ENCODE peak calls at places on chromosomes 1 and 21, in four cellular contexts. O is A549, Y is cardiac muscle cell, N is A673. G is an unnamed sample.

GRCh38 chr1:147167361-147167760 is 4.9 kb downstream of the PRKAB2 start:
- DNase-seq in O (peak), Y (peak), N (peak), G (peak)

GRCh38 chr21:35102488-35103407 is 53.6 kb upstream of the RUNX1 start:
- DNase-seq in O (no peak), Y (peak), N (no peak), G (no peak)

GRCh38 chr1:226711976-226712778 is 26.9 kb downstream of the ITPKB start:
- DNase-seq in O (no peak), Y (no peak), N (no peak), G (no peak)

GRCh38 chr1:87117761-87118160 is 203.3 kb downstream of the HS2ST1 start:
- DNase-seq in O (no peak), Y (no peak), N (peak), G (no peak)

GRCh38 chr1:14545422-14546025 is 53.0 kb upstream of the KAZN start:
- DNase-seq in O (no peak), Y (no peak), N (no peak), G (no peak)

GRCh38 chr1:106680922-106681321 is 375.6 kb upstream of the PRMT6 start:
- DNase-seq in O (no peak), Y (no peak), N (no peak), G (no peak)

GRCh38 chr1:70353641-70354331 is 736 bp downstream of the ANKRD13C start:
- DNase-seq in O (no peak), Y (peak), N (no peak), G (peak)

GRCh38 chr21:23402929-23403520 is 2204.3 kb downstream of the MRPL39 start:
- DNase-seq in O (no peak), Y (no peak), N (no peak), G (no peak)

GRCh38 chr1:15152318-15153183 is 996 bp upstream of the TMEM51 start:
- DNase-seq in O (peak), Y (peak), N (peak), G (peak)

GRCh38 chr1:80048706-80049105 is 1042.2 kb upstream of the ADGRL4 start:
- DNase-seq in O (no peak), Y (no peak), N (no peak), G (no peak)

GRCh38 chr1:3914911-3915310 is 14.8 kb upstream of the C1orf174 start:
- DNase-seq in O (no peak), Y (no peak), N (no peak), G (no peak)

GRCh38 chr1:155082301-155082940 is 3.8 kb downstream of the EFNA3 start:
- DNase-seq in O (no peak), Y (no peak), N (no peak), G (no peak)

GRCh38 chr1:208081972-208082371 is 162.2 kb downstream of the PLXNA2 start:
- DNase-seq in O (no peak), Y (no peak), N (no peak), G (no peak)

GRCh38 chr1:234607091-234608025 is 2.6 kb downstream of the IRF2BP2 start:
- DNase-seq in O (peak), Y (peak), N (peak), G (no peak)

GRCh38 chr1:116726872-116727271 is 27.4 kb upstream of the CD2 start:
- DNase-seq in O (no peak), Y (no peak), N (peak), G (no peak)

GRCh38 chr1:224747578-224747977 is 131.5 kb downstream of the CNIH3 start:
- DNase-seq in O (no peak), Y (peak), N (peak), G (no peak)

GRCh38 chr1:21414002-21414401 is 25.9 kb upstream of the NBPF3 start:
- DNase-seq in O (no peak), Y (no peak), N (no peak), G (no peak)

GRCh38 chr1:159068877-159069276 is 7.7 kb downstream of the AIM2 start:
- DNase-seq in O (no peak), Y (peak), N (no peak), G (no peak)

GRCh38 chr1:12094180-12094579 is 31.1 kb downstream of the TNFRSF8 start:
- DNase-seq in O (no peak), Y (no peak), N (no peak), G (no peak)

GRCh38 chr1:39381839-39382238 is 109.6 kb upstream of the BMP8A start:
- DNase-seq in O (no peak), Y (peak), N (no peak), G (no peak)

GRCh38 chr1:7554343-7555270 is 216.5 kb upstream of the VAMP3 start:
- DNase-seq in O (peak), Y (peak), N (no peak), G (no peak)

GRCh38 chr1:199747984-199748383 is 279.5 kb upstream of the NR5A2 start:
- DNase-seq in O (no peak), Y (peak), N (no peak), G (no peak)

GRCh38 chr1:183214021-183214970 is 28.2 kb downstream of the LAMC2 start:
- DNase-seq in O (no peak), Y (no peak), N (no peak), G (no peak)

GRCh38 chr1:156963621-156964020 is 43.2 kb downstream of the LRRC71 start:
- DNase-seq in O (no peak), Y (no peak), N (no peak), G (no peak)

GRCh38 chr1:64246294-64246917 is 43.0 kb downstream of the UBE2U start:
- DNase-seq in O (peak), Y (peak), N (peak), G (no peak)

GRCh38 chr1:33388989-33389771 is 41.7 kb downstream of the PHC2 start:
- DNase-seq in O (no peak), Y (peak), N (no peak), G (no peak)

GRCh38 chr1:28417441-28418277 is 48.1 kb downstream of the PHACTR4 start:
- DNase-seq in O (peak), Y (peak), N (no peak), G (peak)

GRCh38 chr1:1677718-1678580 is 14.6 kb downstream of the SLC35E2B start:
- DNase-seq in O (no peak), Y (no peak), N (no peak), G (no peak)

GRCh38 chr21:45318146-45318555 is 30.5 kb upstream of the POFUT2 start:
- DNase-seq in O (no peak), Y (no peak), N (no peak), G (no peak)

GRCh38 chr1:155261401-155261887 is 716 bp downstream of the SCAMP3 start:
- DNase-seq in O (no peak), Y (no peak), N (peak), G (no peak)

GRCh38 chr21:34869541-34869940 is 179.6 kb downstream of the RUNX1 start:
- DNase-seq in O (no peak), Y (no peak), N (no peak), G (no peak)

GRCh38 chr21:33019885-33020557 is 5.7 kb upstream of the OLIG2 start:
- DNase-seq in O (no peak), Y (no peak), N (no peak), G (no peak)

GRCh38 chr1:156900019-156900718 is 6.7 kb downstream of the PEAR1 start:
- DNase-seq in O (no peak), Y (peak), N (no peak), G (no peak)

GRCh38 chr1:98794196-98794886 is 132.8 kb downstream of the SNX7 start:
- DNase-seq in O (peak), Y (peak), N (peak), G (peak)

GRCh38 chr1:193629875-193630274 is 443.5 kb upstream of the B3GALT2 start:
- DNase-seq in O (no peak), Y (peak), N (peak), G (peak)

GRCh38 chr1:94746635-94747525 is 73.3 kb upstream of the SLC44A3 start:
- DNase-seq in O (no peak), Y (peak), N (no peak), G (no peak)

GRCh38 chr1:220894025-220894923 is 15.0 kb downstream of the HLX start:
- DNase-seq in O (no peak), Y (no peak), N (no peak), G (no peak)

GRCh38 chr1:50620680-50621329 is 197.6 kb upstream of the DMRTA2 start:
- DNase-seq in O (peak), Y (peak), N (no peak), G (no peak)
- TF ChIP-seq CTCF in O (no peak), Y (peak), N (peak), G (peak)

GRCh38 chr1:114712987-114713386 is 3.6 kb downstream of the NRAS start:
- DNase-seq in O (no peak), Y (no peak), N (no peak), G (no peak)
- H3K4me3 ChIP-seq in O (no peak), Y (no peak), N (no peak), G (no peak)

GRCh38 chr1:223008808-223009207 is 134.2 kb downstream of the TLR5 start:
- DNase-seq in O (no peak), Y (no peak), N (no peak), G (no peak)

GRCh38 chr1:223007935-223008334 is 135.1 kb downstream of the TLR5 start:
- DNase-seq in O (no peak), Y (no peak), N (no peak), G (no peak)

GRCh38 chr1:223010552-223011229 is 132.4 kb downstream of the TLR5 start:
- DNase-seq in O (no peak), Y (peak), N (peak), G (no peak)

GRCh38 chr1:223011230-223011856 is 131.7 kb downstream of the TLR5 start:
- DNase-seq in O (no peak), Y (no peak), N (no peak), G (no peak)

GRCh38 chr1:223009421-223009820 is 133.6 kb downstream of the TLR5 start:
- DNase-seq in O (no peak), Y (no peak), N (no peak), G (no peak)
- TF ChIP-seq CTCF in O (no peak), Y (no peak), N (no peak), G (no peak)

DNA sequence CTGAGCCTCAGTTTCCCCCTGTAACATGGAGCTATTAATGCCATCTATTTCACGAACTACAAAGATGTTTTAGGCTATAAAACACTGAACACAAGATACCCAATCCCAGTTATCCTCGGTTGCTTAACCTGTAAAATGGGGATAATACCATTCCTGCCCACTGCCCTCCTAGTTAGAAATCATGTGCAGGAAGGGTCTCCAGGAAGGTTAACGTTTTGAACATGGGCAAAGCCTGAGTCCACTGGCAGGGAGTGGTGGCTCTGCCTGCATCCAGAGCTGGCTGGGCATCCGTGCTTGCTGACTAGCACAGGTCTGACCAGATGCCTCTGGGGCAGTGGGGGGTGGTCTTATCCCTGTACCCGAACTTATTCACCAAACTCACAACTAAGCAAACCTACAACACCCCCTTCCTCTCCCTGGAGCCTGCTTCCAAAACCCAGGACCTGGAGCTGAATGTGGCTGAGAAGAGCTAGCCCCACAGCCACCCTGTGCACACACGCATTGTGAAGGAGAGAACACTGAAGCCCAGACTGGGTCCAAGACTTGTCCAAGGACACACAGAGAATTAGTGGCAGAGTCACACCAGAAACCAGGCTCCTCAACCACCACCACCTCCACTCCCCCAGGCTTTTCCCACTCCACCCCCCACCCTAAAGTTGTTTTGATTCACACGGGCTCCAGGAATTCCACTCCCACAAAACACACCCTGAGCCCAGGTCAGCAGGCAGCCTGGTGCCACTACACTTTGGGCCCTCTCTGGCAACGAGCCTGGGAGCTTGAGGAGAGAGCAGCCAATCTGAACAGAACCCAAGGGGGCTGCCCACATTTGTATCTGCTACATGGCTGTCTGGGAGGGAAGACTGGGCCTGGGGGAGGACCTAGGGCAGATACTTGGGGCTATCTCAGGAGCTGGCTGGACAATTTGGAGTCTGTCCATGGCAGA is 1.6 kb downstream of the E2F2 start:
- DNase-seq in O (peak), Y (no peak), N (no peak), G (no peak)
- H3K4me3 ChIP-seq in O (peak), Y (no peak), N (peak), G (peak)

GRCh38 chr21:36122977-36123376 is 11.9 kb upstream of the CBR3 start:
- DNase-seq in O (no peak), Y (peak), N (no peak), G (no peak)
- TF ChIP-seq CTCF in O (peak), Y (peak), N (peak), G (peak)

G was measured in retinal pigment epithelial cell.